ENCODE peak calls at places on chromosomes 7 and 10, in seven cellular contexts. Q, M, G, B, K, O and P are unnamed samples.

GRCh38 chr7:157522954-157523353 is 186.2 kb downstream of the DNAJB6 start:
- DNase-seq in Q (no peak), M (no peak), G (no peak), B (no peak), K (peak; percentile 41), O (no peak), P (no peak)

GRCh38 chr7:19713676-19714075 is 4.8 kb upstream of the POLR1F start:
- DNase-seq in Q (peak; percentile 15), M (peak; percentile 9), G (peak; percentile 8), B (peak; percentile 23), K (no peak), O (no peak), P (no peak)

GRCh38 chr10:75525646-75526045 is 94.2 kb downstream of the LRMDA start:
- DNase-seq in Q (no peak), M (no peak), G (no peak), B (no peak), K (no peak), O (no peak), P (no peak)

GRCh38 chr10:126459878-126460481 is 71.7 kb upstream of the ADAM12 start:
- DNase-seq in Q (no peak), M (no peak), G (no peak), B (peak; percentile 38), K (no peak), O (no peak), P (no peak)

GRCh38 chr10:22825841-22826240 is 102.0 kb upstream of the ARMC3 start:
- DNase-seq in Q (peak; percentile 19), M (no peak), G (no peak), B (no peak), K (no peak), O (no peak), P (no peak)

GRCh38 chr7:46220066-46220630 is 299.1 kb upstream of the IGFBP3 start:
- DNase-seq in Q (no peak), M (no peak), G (no peak), B (no peak), K (peak; percentile 6), O (no peak), P (no peak)

GRCh38 chr10:86821600-86821999 is 65.2 kb downstream of the BMPR1A start:
- DNase-seq in Q (no peak), M (peak; percentile 17), G (no peak), B (no peak), K (no peak), O (no peak), P (no peak)

GRCh38 chr7:106206826-106207541 is 77.8 kb downstream of the NAMPT start:
- DNase-seq in Q (no peak), M (no peak), G (no peak), B (no peak), K (no peak), O (no peak), P (no peak)

GRCh38 chr7:133303931-133304330 is 51.1 kb downstream of the EXOC4 start:
- DNase-seq in Q (no peak), M (no peak), G (no peak), B (no peak), K (no peak), O (no peak), P (no peak)

GRCh38 chr7:1732072-1732471 is 62.0 kb downstream of the ELFN1 start:
- DNase-seq in Q (no peak), M (no peak), G (no peak), B (no peak), K (no peak), O (no peak), P (no peak)

GRCh38 chr7:234712-235553 is 42.6 kb downstream of the FAM20C start:
- DNase-seq in Q (no peak), M (no peak), G (no peak), B (peak; percentile 78), K (no peak), O (no peak), P (no peak)

GRCh38 chr7:132352774-132353173 is 223.5 kb downstream of the PLXNA4 start:
- DNase-seq in Q (no peak), M (no peak), G (no peak), B (no peak), K (no peak), O (no peak), P (no peak)

GRCh38 chr10:45429790-45430189 is 55.8 kb downstream of the ALOX5 start:
- DNase-seq in Q (no peak), M (no peak), G (no peak), B (no peak), K (no peak), O (no peak), P (no peak)

GRCh38 chr10:26440091-26440445 is 1.9 kb downstream of the APBB1IP start:
- DNase-seq in Q (no peak), M (no peak), G (no peak), B (no peak), K (no peak), O (no peak), P (no peak)

GRCh38 chr10:127815147-127815546 is 77.6 kb downstream of the CLRN3 start:
- DNase-seq in Q (no peak), M (no peak), G (no peak), B (no peak), K (no peak), O (no peak), P (no peak)

GRCh38 chr10:15106352-15107013 is 9.3 kb downstream of the RPP38 start:
- DNase-seq in Q (peak; percentile 71), M (peak; percentile 70), G (peak; percentile 26), B (peak; percentile 66), K (peak; percentile 87), O (peak; percentile 41), P (peak; percentile 39)

GRCh38 chr7:111438369-111439289 is 123.7 kb downstream of the IMMP2L start:
- DNase-seq in Q (no peak), M (peak; percentile 87), G (no peak), B (no peak), K (no peak), O (no peak), P (no peak)

GRCh38 chr7:1418505-1419309 is 40.6 kb downstream of the MICALL2 start:
- DNase-seq in Q (peak; percentile 78), M (peak; percentile 95), G (no peak), B (peak; percentile 28), K (peak; percentile 73), O (no peak), P (no peak)

GRCh38 chr10:3805791-3806381 is 20.9 kb upstream of the KLF6 start:
- DNase-seq in Q (no peak), M (peak; percentile 63), G (no peak), B (no peak), K (no peak), O (no peak), P (no peak)

GRCh38 chr7:115516341-115516740 is 514.2 kb downstream of the TFEC start:
- DNase-seq in Q (no peak), M (no peak), G (no peak), B (no peak), K (no peak), O (no peak), P (no peak)

GRCh38 chr7:11786186-11786585 is 45.8 kb downstream of the THSD7A start:
- DNase-seq in Q (no peak), M (no peak), G (no peak), B (no peak), K (no peak), O (no peak), P (no peak)

GRCh38 chr10:33127622-33128021 is 169.6 kb upstream of the ITGB1 start:
- DNase-seq in Q (no peak), M (no peak), G (no peak), B (no peak), K (no peak), O (no peak), P (no peak)

DNA sequence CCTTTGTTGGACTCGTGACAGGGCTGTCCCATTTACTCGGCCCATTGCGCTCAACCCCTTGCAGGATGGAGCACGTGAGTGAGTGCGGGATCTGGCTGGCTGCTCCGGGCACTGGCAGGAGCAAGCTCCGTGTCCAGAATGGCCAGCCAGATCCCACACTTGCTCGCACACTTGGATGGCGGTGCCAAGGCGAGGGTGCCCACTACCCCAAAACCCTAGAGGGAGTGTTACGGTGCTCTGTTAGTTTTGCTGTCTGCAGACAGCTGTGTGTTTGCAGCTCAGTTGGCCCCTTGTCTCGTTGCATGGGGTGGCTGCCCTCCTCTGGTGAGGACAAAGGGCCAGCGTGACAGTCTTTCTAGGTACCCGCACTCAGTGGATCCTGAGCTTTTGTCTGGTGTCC is 34.2 kb downstream of the ZNF487 start:
- DNase-seq in Q (no peak), M (no peak), G (no peak), B (no peak), K (no peak), O (no peak), P (no peak)
- TF ChIP-seq TAF1 in Q (no peak), M (no peak), G (no peak), B (no peak), K (no peak), O (no peak), P (no peak)

DNA sequence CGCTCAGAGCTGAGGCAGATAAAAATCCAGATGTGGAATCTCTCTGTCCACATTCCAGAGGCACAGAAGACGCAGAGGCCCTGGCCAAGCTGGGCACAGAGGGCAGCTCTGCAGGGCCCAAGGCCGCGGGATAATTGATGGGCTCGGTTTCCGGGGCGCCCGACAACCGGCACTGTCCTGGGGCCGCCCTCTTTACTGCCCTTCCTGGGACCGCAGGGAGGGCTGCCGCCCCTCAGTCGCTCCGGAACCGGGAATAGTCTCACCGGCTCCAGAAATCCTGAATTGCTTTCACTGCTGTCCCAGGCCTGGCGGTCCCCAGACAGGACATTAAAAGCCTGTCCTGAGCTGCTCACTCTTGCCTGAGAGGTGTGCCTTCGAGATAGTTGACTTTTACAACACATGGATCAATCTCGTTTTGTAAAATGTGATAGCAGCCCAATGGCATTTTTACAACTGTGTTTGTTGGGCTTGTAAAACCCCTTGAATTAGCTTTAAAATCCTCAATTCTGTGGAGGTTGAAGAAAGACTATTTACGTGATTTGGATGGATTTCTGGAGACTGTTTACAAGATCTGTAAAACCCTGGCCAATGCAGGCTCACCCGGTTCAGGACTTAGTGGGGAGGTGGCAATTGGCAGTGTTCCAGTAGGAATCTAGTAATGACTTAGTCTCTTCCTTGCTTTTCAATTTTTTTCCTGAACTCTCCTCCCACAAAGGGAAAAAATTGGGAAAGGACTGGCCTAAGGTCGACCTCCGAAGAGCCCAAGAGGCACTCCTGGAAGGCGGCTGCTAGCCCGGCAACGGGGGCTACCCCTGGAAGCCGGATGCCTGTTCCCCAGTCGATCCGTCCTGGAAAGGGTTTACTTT is 1.4 kb upstream of the HOXA6 start:
- DNase-seq in Q (no peak), M (no peak), G (no peak), B (no peak), K (peak; percentile 46), O (no peak), P (no peak)
- TF ChIP-seq POLR2AphosphoS5 in Q (no peak), M (no peak), G (no peak), B (no peak), K (no peak), O (no peak), P (no peak)

GRCh38 chr7:70654146-70654545 is 477.8 kb upstream of the GALNT17 start:
- DNase-seq in Q (no peak), M (no peak), G (no peak), B (no peak), K (no peak), O (no peak), P (no peak)
- TF ChIP-seq TAF1 in Q (no peak), M (no peak), G (no peak), B (no peak), K (no peak), O (no peak), P (no peak)

DNA sequence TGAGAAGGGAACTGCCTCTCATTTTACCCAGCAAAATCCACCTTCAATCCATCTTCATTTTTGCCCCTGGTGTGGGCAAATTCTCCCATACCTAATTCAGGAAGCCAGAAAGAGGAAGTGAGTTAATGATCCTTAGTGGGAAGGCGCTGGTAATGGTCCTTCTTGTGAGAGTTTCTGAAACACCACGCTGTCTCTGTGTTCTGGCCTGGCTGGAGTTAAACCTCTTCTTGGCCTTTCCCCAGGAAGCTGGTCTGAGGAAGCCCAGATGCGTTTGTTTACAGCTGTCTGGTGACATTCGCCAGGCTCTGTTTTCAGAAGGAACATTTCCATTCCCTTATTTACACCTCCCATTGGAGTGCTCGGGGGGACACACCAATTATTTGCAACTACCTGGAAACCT is 24.3 kb downstream of the HTRA1 start:
- DNase-seq in Q (no peak), M (no peak), G (no peak), B (no peak), K (no peak), O (no peak), P (no peak)
- TF ChIP-seq POLR2AphosphoS5 in Q (no peak), M (no peak), G (no peak), B (no peak), K (no peak), O (no peak), P (no peak)